ENCODE peak calls at places on chromosomes 3 and 15, in eight cellular contexts. Z is Panc1; B is K562; N is suprapubic skin; H is cardiac muscle cell; E is hepatocyte; R is naive thymus-derived CD4-positive, alpha-beta T cell; J is HCT116. U is an unnamed sample. For H3K36me3 and H3K4me1, the result is how much of the 10 kb centered on the place peaks cover.

GRCh38 chr3:128353991-128354687 is 112.6 kb downstream of the DNAJB8 start:
- DNase-seq in E (no peak), R (no peak), B (peak), Z (no peak), H (no peak), N (no peak), J (no peak), U (no peak)

GRCh38 chr3:61927332-61927731 is 366.0 kb downstream of the PTPRG start:
- DNase-seq in N (peak), E (peak), Z (no peak), H (peak), B (no peak), J (no peak), R (no peak), U (no peak)

GRCh38 chr3:129618901-129619671 is 12.6 kb upstream of the PLXND1 start:
- DNase-seq in N (no peak), Z (no peak), R (no peak), H (no peak), E (no peak), B (no peak), J (no peak), U (no peak)

GRCh38 chr15:76147906-76148553 is 88.2 kb downstream of the TMEM266 start:
- DNase-seq in J (peak), N (no peak), E (peak), H (peak), R (peak), B (peak), Z (peak), U (peak)

GRCh38 chr15:69149803-69150202 is 10.6 kb upstream of the GLCE start:
- DNase-seq in B (no peak), E (peak), H (no peak), R (no peak), Z (no peak), J (no peak), N (no peak), U (no peak)

GRCh38 chr15:100929641-100930042 is 10.5 kb downstream of the LRRK1 start:
- DNase-seq in N (no peak), R (no peak), B (no peak), Z (no peak), E (no peak), H (no peak), J (no peak), U (no peak)

GRCh38 chr3:186534113-186534669 is 10.0 kb downstream of the CRYGS start:
- DNase-seq in R (no peak), J (no peak), Z (no peak), N (no peak), H (no peak), B (no peak), E (no peak), U (no peak)

GRCh38 chr3:70064194-70064787 is 64.8 kb downstream of the SAMMSON start:
- DNase-seq in N (no peak), H (peak), Z (peak), B (peak), J (peak), R (peak), E (peak), U (peak)

GRCh38 chr3:50089603-50089945 is 855 bp downstream of the RBM5 start:
- DNase-seq in H (peak), B (no peak), E (no peak), J (no peak), R (no peak), Z (no peak), N (no peak), U (peak)

GRCh38 chr3:123818324-123818920 is 65.7 kb downstream of the MYLK start:
- DNase-seq in B (no peak), E (no peak), Z (no peak), J (no peak), R (no peak), H (peak), N (no peak), U (no peak)

GRCh38 chr3:146528954-146529353 is 15.5 kb downstream of the PLSCR1 start:
- DNase-seq in B (no peak), Z (no peak), E (no peak), R (no peak), J (no peak), N (no peak), H (no peak), U (no peak)

GRCh38 chr3:125039897-125040175 is 16.0 kb downstream of the HEG1 start:
- DNase-seq in N (no peak), H (peak), J (no peak), E (no peak), B (no peak), Z (no peak), R (no peak), U (no peak)

GRCh38 chr15:101193781-101194180 is 58.1 kb downstream of the CHSY1 start:
- DNase-seq in Z (no peak), N (no peak), B (no peak), J (no peak), E (no peak), H (no peak), R (no peak), U (no peak)

GRCh38 chr3:156997351-156997750 is 162.6 kb downstream of the CCNL1 start:
- DNase-seq in R (no peak), J (no peak), E (no peak), N (no peak), H (peak), B (no peak), Z (no peak), U (no peak)

GRCh38 chr3:76661527-76662250 is 378.2 kb upstream of the ROBO2 start:
- DNase-seq in H (no peak), B (no peak), E (no peak), Z (no peak), R (no peak), J (no peak), N (no peak), U (peak)

GRCh38 chr3:24196526-24196925 is 251.4 kb downstream of the NR1D2 start:
- DNase-seq in Z (no peak), N (no peak), H (peak), E (no peak), J (no peak), R (no peak), B (no peak), U (no peak)

GRCh38 chr15:90873998-90874605 is 5.7 kb downstream of the FURIN start:
- DNase-seq in N (no peak), Z (no peak), J (no peak), E (peak), B (peak), R (no peak), H (no peak), U (no peak)

GRCh38 chr15:56064152-56064551 is 70.7 kb upstream of the NEDD4 start:
- DNase-seq in R (no peak), B (no peak), H (no peak), J (no peak), N (no peak), E (no peak), Z (no peak), U (no peak)

GRCh38 chr15:53305101-53305500 is 454.4 kb downstream of the WDR72 start:
- DNase-seq in N (no peak), R (no peak), B (no peak), H (no peak), J (no peak), Z (no peak), E (no peak), U (no peak)

GRCh38 chr15:75713338-75713895 is 769 bp upstream of the CSPG4 start:
- DNase-seq in J (no peak), N (no peak), E (no peak), R (no peak), H (peak), B (no peak), Z (no peak), U (peak)

GRCh38 chr3:161977063-161977462 is 480.5 kb downstream of the OTOL1 start:
- DNase-seq in J (no peak), Z (no peak), H (no peak), N (no peak), R (no peak), B (no peak), E (no peak), U (no peak)

GRCh38 chr3:116154389-116154788 is 290.9 kb downstream of the LSAMP start:
- DNase-seq in J (no peak), E (no peak), H (no peak), Z (no peak), R (no peak), B (no peak), N (no peak), U (no peak)

GRCh38 chr3:30919600-30919999 is 25.1 kb upstream of the GADL1 start:
- DNase-seq in E (no peak), J (no peak), R (no peak), B (no peak), N (no peak), Z (no peak), H (no peak), U (no peak)

GRCh38 chr3:99697250-99697649 is 58.9 kb downstream of the COL8A1 start:
- DNase-seq in N (no peak), E (no peak), J (no peak), B (no peak), Z (no peak), H (no peak), R (no peak), U (no peak)
- H3K36me3 ChIP-seq in N (under half), E (under half), J (under half), B (under half), Z (under half), H (under half), R (under half), U (under half)

DNA sequence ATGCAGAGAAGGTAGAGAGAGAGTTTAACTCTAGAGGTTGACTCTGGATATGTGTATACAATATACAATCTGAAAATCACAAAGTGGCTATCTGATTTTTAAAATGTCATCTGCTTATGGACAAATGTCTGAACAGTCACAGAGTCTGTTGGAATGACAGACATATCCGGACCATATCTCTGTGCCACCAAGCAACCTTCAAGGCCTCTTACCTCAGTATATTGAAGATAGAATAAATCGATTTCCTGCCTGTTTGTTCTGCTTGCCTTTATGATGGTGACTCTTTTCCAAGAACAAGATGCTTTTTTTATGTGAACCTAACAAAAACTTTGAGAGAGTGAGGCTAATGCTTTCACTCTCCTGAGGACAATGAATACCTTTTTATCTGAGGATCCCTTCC is 151.1 kb downstream of the RBPMS2 start:
- DNase-seq in B (no peak), H (no peak), E (no peak), Z (no peak), N (no peak), J (no peak), R (peak), U (no peak)
- H3K4me1 ChIP-seq in B (under half), H (under half), E (under half), Z (under half), N (under half), J (under half), R (half or more), U (under half)

DNA sequence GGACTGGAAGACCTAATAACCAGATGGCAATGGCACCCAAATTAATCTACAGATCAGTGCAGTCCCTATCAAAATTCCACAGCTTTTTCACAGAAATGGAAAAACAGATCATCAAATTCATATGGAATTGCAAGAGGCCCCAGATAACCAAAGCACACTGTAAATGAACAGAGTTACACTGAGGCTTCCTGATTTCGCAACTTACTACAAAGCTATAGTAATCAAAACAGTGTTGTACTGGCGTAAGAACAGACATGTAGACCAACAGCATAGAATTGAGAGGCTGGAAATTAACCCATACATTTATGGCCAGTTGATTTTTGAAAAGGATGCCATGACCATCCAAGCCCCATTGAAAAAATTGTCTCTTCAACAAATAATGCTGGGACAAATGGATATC is 16.2 kb downstream of the XPC start:
- DNase-seq in H (peak), N (no peak), R (no peak), E (no peak), Z (no peak), J (no peak), B (no peak), U (no peak)
- H3K36me3 ChIP-seq in H (half or more), N (half or more), R (half or more), E (under half), Z (under half), J (half or more), B (half or more), U (half or more)

DNA sequence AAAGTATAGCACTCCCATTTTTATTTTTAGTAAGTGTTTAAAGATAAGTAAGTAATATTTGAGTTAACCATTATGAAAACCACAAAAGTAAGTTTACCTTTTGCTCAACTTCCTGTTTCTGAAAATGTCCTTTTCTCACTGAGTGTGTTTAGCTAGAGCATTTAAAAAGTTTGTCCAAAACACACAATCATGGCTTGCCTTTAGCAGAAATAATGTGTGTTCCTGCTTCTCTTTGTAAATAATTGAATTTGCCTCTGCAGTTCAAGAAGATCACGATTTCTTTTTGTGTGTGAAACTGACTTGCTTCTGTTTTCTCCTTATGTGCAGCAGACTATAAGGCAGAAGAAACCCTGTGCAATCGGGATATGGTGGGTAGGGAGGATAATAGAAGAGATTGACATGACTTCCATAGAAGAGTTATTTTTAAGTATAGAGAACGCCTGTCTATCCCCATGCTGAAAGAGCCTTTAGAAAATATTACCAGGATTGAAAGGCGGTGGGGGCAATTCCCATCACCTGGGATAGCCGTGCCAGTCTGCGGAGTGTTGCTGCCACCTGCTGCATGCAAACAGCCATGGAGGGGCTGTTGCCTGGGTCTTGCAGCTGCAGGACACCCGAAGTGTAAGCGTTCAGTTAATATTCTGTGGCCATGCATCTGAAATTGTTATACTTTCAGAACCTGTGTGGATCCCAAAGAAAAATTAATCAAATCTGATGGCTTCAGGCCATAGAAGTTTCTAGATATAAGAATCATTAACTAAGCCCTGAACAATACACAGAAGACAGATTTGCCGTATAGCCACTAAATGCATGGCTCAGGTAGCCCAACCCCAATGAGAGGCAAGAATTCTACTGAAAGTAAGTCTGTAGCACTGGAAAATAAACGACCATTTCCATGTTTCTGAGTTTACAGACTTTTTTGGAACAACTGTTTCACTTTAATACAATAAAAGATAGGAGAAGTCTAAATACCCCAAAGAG is 2.4 kb upstream of the CD96 start:
- DNase-seq in J (peak), H (peak), B (no peak), E (peak), Z (peak), R (peak), N (no peak), U (peak)
- H3K4me1 ChIP-seq in J (under half), H (under half), B (under half), E (under half), Z (under half), R (under half), N (under half), U (under half)

DNA sequence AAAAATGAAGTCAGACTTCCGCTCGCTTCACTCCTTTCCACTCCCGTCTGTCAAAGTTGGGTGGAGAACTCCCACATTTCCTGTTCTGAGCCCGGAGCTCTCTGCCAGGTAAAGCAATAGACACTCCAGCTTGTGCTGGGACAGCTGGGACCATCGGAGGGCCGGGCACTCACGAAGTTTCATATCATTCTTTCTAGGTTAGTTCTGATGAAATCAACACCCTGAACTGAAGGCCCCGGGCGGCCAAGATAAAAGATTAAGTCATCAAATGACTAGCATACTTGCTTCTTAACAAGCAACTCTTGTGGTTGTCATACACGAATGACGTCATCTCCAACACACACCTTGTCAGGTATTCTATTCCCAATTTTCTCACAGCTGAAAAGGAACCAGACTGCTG is 42.1 kb downstream of the MAGI1 start:
- DNase-seq in H (peak), E (peak), N (no peak), R (no peak), J (peak), B (no peak), Z (no peak), U (no peak)
- H3K36me3 ChIP-seq in H (under half), E (under half), N (under half), R (under half), J (under half), B (under half), Z (under half), U (under half)

GRCh38 chr3:171356251-171356650 is 104.0 kb downstream of the TNIK start:
- DNase-seq in J (no peak), E (no peak), Z (no peak), B (no peak), N (no peak), R (no peak), H (no peak), U (no peak)

GRCh38 chr3:171353423-171353822 is 106.8 kb downstream of the TNIK start:
- DNase-seq in J (no peak), B (no peak), R (no peak), Z (no peak), H (no peak), E (no peak), N (no peak), U (no peak)

GRCh38 chr3:171352387-171352935 is 107.7 kb downstream of the TNIK start:
- DNase-seq in Z (no peak), N (no peak), E (no peak), J (no peak), R (no peak), B (no peak), H (no peak), U (peak)

GRCh38 chr3:171354706-171355582 is 105.3 kb downstream of the TNIK start:
- DNase-seq in B (no peak), J (peak), E (no peak), R (no peak), N (no peak), Z (no peak), H (no peak), U (no peak)

DNA sequence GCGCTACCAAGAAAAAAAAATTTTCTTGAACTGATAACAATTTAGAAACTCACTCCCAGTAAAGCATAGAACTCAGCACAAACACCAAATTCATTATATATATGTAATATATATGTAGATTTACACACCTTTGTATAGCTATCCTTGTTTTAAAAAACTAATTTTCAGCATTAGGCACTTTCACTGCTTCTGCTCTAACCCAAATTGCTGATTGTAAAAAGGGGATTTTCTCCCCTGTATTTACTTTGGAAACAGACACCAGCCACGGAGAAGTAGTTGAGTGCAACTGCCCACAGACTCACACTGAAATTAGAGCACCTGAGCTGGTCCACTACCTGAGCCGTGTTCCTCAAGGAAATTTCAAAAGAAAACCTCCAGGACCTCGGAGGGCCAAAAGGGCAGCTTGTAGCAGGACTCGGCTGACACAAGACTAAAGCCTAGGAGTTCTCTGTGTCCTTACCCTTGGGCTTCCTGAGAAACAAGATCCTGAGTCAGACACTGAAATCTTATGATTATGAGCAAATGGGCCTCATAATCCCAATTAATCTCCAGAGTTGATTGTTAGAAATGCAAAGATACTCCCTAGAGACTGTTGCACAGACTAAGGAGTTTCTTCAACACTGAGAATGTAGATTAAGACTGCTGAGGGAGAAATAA is 106.0 kb downstream of the TNIK start:
- DNase-seq in H (no peak), J (peak), R (no peak), B (no peak), N (no peak), Z (no peak), E (no peak), U (no peak)
- H3K4me1 ChIP-seq in H (under half), J (half or more), R (under half), B (under half), N (under half), Z (under half), E (under half), U (under half)